ENCODE peak calls at places on chromosomes 6 and 20, in four cellular contexts. V is fibroblast of pulmonary artery, E is foreskin fibroblast, A is colonic mucosa. B is an unnamed sample.

GRCh38 chr20:63662813-63663189 is 4.7 kb downstream of the RTEL1 start:
- DNase-seq in V (no peak), E (no peak), A (no peak), B (no peak)

GRCh38 chr6:10400330-10400729 is 14.5 kb downstream of the TFAP2A start:
- DNase-seq in V (no peak), E (peak; percentile 58), A (no peak), B (peak; percentile 49)

GRCh38 chr6:54856137-54856536 is 9.6 kb downstream of the FAM83B start:
- DNase-seq in V (no peak), E (no peak), A (peak; percentile 73), B (no peak)

GRCh38 chr20:53869466-53870258 is 200.7 kb downstream of the BCAS1 start:
- DNase-seq in V (peak; percentile 86), E (peak; percentile 77), A (peak; percentile 92), B (peak; percentile 53)

GRCh38 chr6:166419268-166419667 is 36.5 kb upstream of the MPC1 start:
- DNase-seq in V (no peak), E (peak; percentile 43), A (no peak), B (no peak)

GRCh38 chr20:57441510-57442154 is 50.4 kb downstream of the RBM38 start:
- DNase-seq in V (no peak), E (no peak), A (no peak), B (no peak)

GRCh38 chr20:31863296-31864085 is 6.8 kb downstream of the DUSP15 start:
- DNase-seq in V (no peak), E (no peak), A (no peak), B (no peak)

GRCh38 chr6:111602481-111603404 is 2.9 kb downstream of the TRAF3IP2 start:
- DNase-seq in V (peak; percentile 67), E (peak; percentile 94), A (peak; percentile 56), B (peak; percentile 76)

GRCh38 chr20:5484346-5484745 is 167.6 kb upstream of the PROKR2 start:
- DNase-seq in V (no peak), E (no peak), A (no peak), B (no peak)

GRCh38 chr20:51389543-51389924 is 153.0 kb downstream of the NFATC2 start:
- DNase-seq in V (no peak), E (no peak), A (no peak), B (no peak)

GRCh38 chr6:81683928-81684327 is 68.6 kb downstream of the TENT5A start:
- DNase-seq in V (peak; percentile 10), E (peak; percentile 15), A (no peak), B (peak; percentile 48)

GRCh38 chr6:57006101-57006500 is 40.4 kb upstream of the KIAA1586 start:
- DNase-seq in V (no peak), E (no peak), A (no peak), B (no peak)

GRCh38 chr6:148547110-148547509 is 199.7 kb upstream of the UST start:
- DNase-seq in V (no peak), E (no peak), A (no peak), B (no peak)

GRCh38 chr6:116513224-116513875 is 1.9 kb downstream of the CALHM5 start:
- DNase-seq in V (no peak), E (peak; percentile 34), A (no peak), B (no peak)

GRCh38 chr6:45148711-45149341 is 179.3 kb upstream of the RUNX2 start:
- DNase-seq in V (peak; percentile 64), E (peak; percentile 64), A (no peak), B (peak; percentile 22)

GRCh38 chr6:16511048-16511660 is 250.1 kb downstream of the ATXN1 start:
- DNase-seq in V (peak; percentile 65), E (peak; percentile 65), A (no peak), B (peak; percentile 29)

GRCh38 chr6:53197553-53197952 is 48.9 kb upstream of the GCM1 start:
- DNase-seq in V (no peak), E (no peak), A (no peak), B (no peak)

GRCh38 chr6:105667061-105667460 is 264.2 kb upstream of the PREP start:
- DNase-seq in V (no peak), E (no peak), A (no peak), B (no peak)

GRCh38 chr6:13859871-13860555 is 45.7 kb upstream of the MCUR1 start:
- DNase-seq in V (no peak), E (no peak), A (no peak), B (no peak)

GRCh38 chr6:452301-453067 is 60.9 kb downstream of the IRF4 start:
- DNase-seq in V (no peak), E (peak; percentile 61), A (no peak), B (no peak)

GRCh38 chr6:41306187-41306854 is 19.8 kb upstream of the TREM1 start:
- DNase-seq in V (peak; percentile 62), E (peak; percentile 68), A (peak; percentile 55), B (no peak)

GRCh38 chr6:27837636-27838512 is 74.3 kb downstream of the OR2B2 start:
- DNase-seq in V (peak; percentile 100), E (peak; percentile 98), A (peak; percentile 90), B (peak; percentile 100)

GRCh38 chr6:107026965-107027364 is 1.0 kb upstream of the MTRES1 start:
- DNase-seq in V (no peak), E (no peak), A (no peak), B (no peak)

GRCh38 chr20:63006611-63007471 is at the start of gene BHLHE23:
- DNase-seq in V (no peak), E (no peak), A (no peak), B (no peak)

GRCh38 chr6:15501806-15502450 is 160.9 kb downstream of the DTNBP1 start:
- DNase-seq in V (peak; percentile 93), E (peak; percentile 59), A (no peak), B (no peak)

GRCh38 chr6:44192428-44193041 is 24.2 kb upstream of the MYMX start:
- DNase-seq in V (no peak), E (no peak), A (no peak), B (no peak)

GRCh38 chr6:89369009-89369408 is 16.5 kb upstream of the UBE2J1 start:
- DNase-seq in V (peak; percentile 63), E (peak; percentile 87), A (peak; percentile 46), B (peak; percentile 53)

GRCh38 chr20:58531063-58531462 is 15.9 kb upstream of the APCDD1L start:
- DNase-seq in V (no peak), E (no peak), A (no peak), B (no peak)

GRCh38 chr6:56637640-56638039 is 5.0 kb downstream of the DST start:
- DNase-seq in V (peak; percentile 90), E (peak; percentile 84), A (no peak), B (peak; percentile 64)

GRCh38 chr20:20211274-20211987 is 156.5 kb upstream of the INSM1 start:
- DNase-seq in V (no peak), E (no peak), A (peak; percentile 63), B (peak; percentile 59)

GRCh38 chr20:4508773-4509172 is 212.9 kb upstream of the PRND start:
- DNase-seq in V (no peak), E (peak; percentile 55), A (no peak), B (no peak)

GRCh38 chr6:156773935-156774871 is 3.0 kb upstream of the ARID1B start:
- DNase-seq in V (peak; percentile 56), E (no peak), A (no peak), B (no peak)

GRCh38 chr6:92589970-92590369 is 829.4 kb downstream of the EPHA7 start:
- DNase-seq in V (no peak), E (peak; percentile 2), A (no peak), B (no peak)

GRCh38 chr6:17865243-17865642 is 122.2 kb downstream of the KIF13A start:
- DNase-seq in V (no peak), E (no peak), A (peak; percentile 62), B (no peak)

GRCh38 chr6:137820425-137820824 is 46.6 kb upstream of the TNFAIP3 start:
- DNase-seq in V (peak; percentile 63), E (no peak), A (no peak), B (no peak)

GRCh38 chr20:38172344-38172743 is 7.3 kb upstream of the TGM2 start:
- DNase-seq in V (peak; percentile 49), E (no peak), A (no peak), B (no peak)

GRCh38 chr6:158405933-158406332 is 93.7 kb downstream of the TULP4 start:
- DNase-seq in V (no peak), E (no peak), A (no peak), B (no peak)

GRCh38 chr6:146775227-146775626 is 176.5 kb downstream of the ADGB start:
- DNase-seq in V (peak; percentile 28), E (peak; percentile 10), A (no peak), B (no peak)
- TF ChIP-seq CTCF in V (no peak), E (no peak), A (no peak), B (peak; percentile 36)

GRCh38 chr20:9926007-9926406 is 87.1 kb upstream of the PAK5 start:
- DNase-seq in V (no peak), E (no peak), A (no peak), B (no peak)
- TF ChIP-seq CTCF in V (no peak), E (no peak), A (no peak), B (no peak)

GRCh38 chr6:52087498-52087999 is at the start of gene PKHD1:
- DNase-seq in V (no peak), E (no peak), A (peak; percentile 55), B (no peak)
- TF ChIP-seq CTCF in V (peak; percentile 19), E (peak; percentile 32), A (peak; percentile 36), B (peak; percentile 66)

DNA sequence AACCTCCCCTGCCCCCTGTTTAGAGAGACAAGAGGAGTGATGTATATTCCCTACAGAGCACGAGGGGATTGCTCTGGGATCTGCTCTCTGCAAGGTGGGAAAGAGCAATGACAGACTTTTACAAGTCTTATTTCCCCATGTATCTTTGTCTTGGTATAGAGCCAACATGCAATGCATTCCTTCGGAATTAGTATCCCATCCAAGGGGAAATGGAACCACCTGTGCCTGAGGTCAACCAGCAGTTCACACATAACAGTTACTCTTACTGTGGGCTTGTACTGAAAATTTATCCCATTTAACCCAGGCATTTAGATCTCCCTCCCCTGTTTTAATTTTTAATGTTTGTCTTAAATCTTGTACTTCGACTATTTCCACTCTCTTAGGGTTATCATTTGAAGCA is 250.4 kb downstream of the C6orf118 start:
- DNase-seq in V (peak; percentile 5), E (peak; percentile 0), A (no peak), B (no peak)
- TF ChIP-seq CTCF in V (no peak), E (no peak), A (no peak), B (no peak)

DNA sequence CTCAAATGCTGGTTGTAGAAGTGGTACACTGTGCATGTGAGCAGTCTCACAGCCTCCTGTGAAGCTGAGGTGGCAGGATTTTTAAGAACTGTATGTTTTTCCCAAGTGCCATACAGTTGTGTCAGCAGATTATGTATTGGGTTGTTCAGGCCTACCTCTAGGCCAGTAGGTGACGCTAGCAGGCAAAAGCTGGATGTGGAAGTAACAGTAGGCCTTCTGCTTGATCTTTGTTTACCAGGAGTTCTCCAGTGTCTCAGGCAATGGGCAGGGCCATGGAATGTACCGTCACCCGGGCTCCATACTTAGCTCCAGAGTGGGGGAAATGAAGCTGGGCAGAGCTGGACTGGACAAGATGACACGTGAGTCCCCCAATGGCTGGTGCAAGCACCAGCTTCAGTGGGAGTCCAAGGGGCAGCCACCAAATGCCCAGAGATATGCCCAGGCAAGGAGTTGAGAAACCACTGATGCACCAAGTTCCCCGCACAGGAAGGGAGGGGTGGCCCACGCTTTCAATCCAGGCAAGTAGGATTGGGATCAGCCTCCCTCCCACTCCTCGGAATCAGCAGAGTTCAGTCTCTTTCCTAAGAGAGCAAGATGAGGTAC is 289.7 kb downstream of the HTR1B start:
- DNase-seq in V (peak; percentile 42), E (peak; percentile 3), A (no peak), B (peak; percentile 7)
- TF ChIP-seq CTCF in V (peak; percentile 42), E (no peak), A (no peak), B (peak; percentile 63)